ENCODE peak calls at places on chromosomes 11 and 22, in six cellular contexts. B is CD8-positive, alpha-beta memory T cell; W is A549; U is nephron progenitor cell; D is renal cortical epithelial cell; J is heart left ventricle. G is an unnamed sample.

GRCh38 chr22:39527481-39527961 is 5.0 kb downstream of the RPS19BP1 start:
- DNase-seq in W (no peak), U (no peak), J (no peak), D (no peak), B (no peak), G (no peak)

GRCh38 chr22:20549232-20549841 is 41.9 kb downstream of the MED15 start:
- DNase-seq in W (no peak), D (no peak), J (no peak), U (no peak), B (peak; percentile 77), G (peak; percentile 61)

GRCh38 chr11:11450744-11451362 is 97.8 kb upstream of the CSNK2A3 start:
- DNase-seq in B (no peak), J (no peak), W (peak; percentile 19), U (no peak), D (no peak), G (no peak)

GRCh38 chr11:108870373-108871020 is 205.6 kb downstream of the DDX10 start:
- DNase-seq in J (no peak), U (no peak), B (no peak), D (peak; percentile 72), W (peak; percentile 15), G (no peak)

GRCh38 chr11:36341915-36342314 is 45.8 kb downstream of the PRR5L start:
- DNase-seq in U (no peak), W (no peak), B (no peak), D (no peak), J (no peak), G (no peak)

GRCh38 chr22:38327805-38328204 is 10.6 kb upstream of the CSNK1E start:
- DNase-seq in U (no peak), J (no peak), B (no peak), D (peak; percentile 75), W (no peak), G (no peak)

GRCh38 chr11:129190087-129190486 is 2.0 kb downstream of the ARHGAP32 start:
- DNase-seq in D (peak; percentile 39), W (peak; percentile 60), U (no peak), B (no peak), J (no peak), G (no peak)

GRCh38 chr22:30408388-30409101 is 11.7 kb downstream of the SEC14L2 start:
- DNase-seq in J (no peak), W (no peak), D (peak; percentile 79), B (no peak), U (no peak), G (no peak)

GRCh38 chr11:47442514-47442913 is 6.4 kb downstream of the RAPSN start:
- DNase-seq in D (no peak), W (no peak), U (no peak), B (no peak), J (peak; percentile 67), G (no peak)

GRCh38 chr11:56948991-56949390 is 39.7 kb upstream of the OR5AK2 start:
- DNase-seq in B (no peak), J (no peak), U (no peak), W (no peak), D (no peak), G (no peak)

GRCh38 chr11:36191941-36192340 is 97.3 kb downstream of the COMMD9 start:
- DNase-seq in D (peak; percentile 19), B (no peak), J (no peak), W (no peak), U (no peak), G (no peak)

GRCh38 chr11:57597971-57598830 is 716 bp downstream of the SERPING1 start:
- DNase-seq in W (no peak), J (peak; percentile 87), B (no peak), U (peak; percentile 91), D (peak; percentile 38), G (no peak)

GRCh38 chr11:71172680-71173079 is 79.7 kb downstream of the SHANK2 start:
- DNase-seq in J (no peak), W (no peak), U (no peak), D (no peak), B (no peak), G (no peak)

GRCh38 chr11:76769071-76769560 is 14.0 kb upstream of the TSKU start:
- DNase-seq in D (no peak), B (no peak), W (no peak), U (no peak), J (no peak), G (no peak)

GRCh38 chr11:101866619-101867491 is 48.0 kb upstream of the CEP126 start:
- DNase-seq in D (peak; percentile 99), B (no peak), U (no peak), W (peak; percentile 90), J (no peak), G (no peak)

GRCh38 chr11:11297578-11297977 is 55.5 kb downstream of the CSNK2A3 start:
- DNase-seq in W (no peak), B (no peak), U (no peak), D (peak; percentile 13), J (no peak), G (no peak)

GRCh38 chr11:76672431-76673163 is 2.0 kb upstream of the LRRC32 start:
- DNase-seq in W (no peak), U (peak; percentile 38), D (peak; percentile 64), B (peak; percentile 76), J (no peak), G (peak; percentile 21)

GRCh38 chr22:50599816-50600454 is 658 bp upstream of the MAPK8IP2 start:
- DNase-seq in B (peak; percentile 73), D (no peak), J (no peak), U (peak; percentile 95), W (no peak), G (peak; percentile 24)

GRCh38 chr11:111688028-111688427 is 78.2 kb downstream of the PPP2R1B start:
- DNase-seq in J (no peak), W (no peak), D (peak; percentile 69), U (no peak), B (no peak), G (no peak)

GRCh38 chr11:95266751-95267374 is 35.9 kb upstream of the SESN3 start:
- DNase-seq in J (no peak), U (no peak), B (no peak), D (peak; percentile 86), W (no peak), G (no peak)

GRCh38 chr11:126355926-126356897 is 726 bp downstream of the ST3GAL4 start:
- DNase-seq in B (peak; percentile 51), J (peak; percentile 57), D (no peak), W (no peak), U (no peak), G (no peak)

GRCh38 chr11:17161515-17161914 is 46.3 kb downstream of the PIK3C2A start:
- DNase-seq in B (no peak), W (no peak), U (no peak), J (no peak), D (no peak), G (no peak)

GRCh38 chr11:18774801-18775200 is 16.8 kb downstream of the PTPN5 start:
- DNase-seq in B (no peak), U (no peak), W (no peak), D (no peak), J (no peak), G (no peak)

GRCh38 chr22:37163618-37164534 is 14.2 kb upstream of the IL2RB start:
- DNase-seq in D (no peak), W (no peak), U (no peak), J (no peak), B (peak; percentile 74), G (no peak)

GRCh38 chr22:43008509-43008908 is 6.4 kb downstream of the PACSIN2 start:
- DNase-seq in U (no peak), B (no peak), D (no peak), J (no peak), W (no peak), G (no peak)

GRCh38 chr11:117421041-117421440 is 93.4 kb downstream of the CEP164 start:
- DNase-seq in D (no peak), U (no peak), B (no peak), W (no peak), J (no peak), G (no peak)

GRCh38 chr11:131686836-131687235 is 316.4 kb downstream of the NTM start:
- DNase-seq in J (no peak), D (no peak), U (no peak), B (no peak), W (no peak), G (no peak)

GRCh38 chr11:119065369-119065768 is 2.2 kb upstream of the VPS11 start:
- DNase-seq in U (no peak), J (no peak), B (peak; percentile 61), D (no peak), W (peak; percentile 52), G (no peak)

GRCh38 chr11:123799438-123799837 is 6.7 kb downstream of the OR6M1 start:
- DNase-seq in D (no peak), B (no peak), W (no peak), J (no peak), U (no peak), G (no peak)

GRCh38 chr22:25564979-25565677 is 653 bp downstream of the GRK3 start:
- DNase-seq in B (peak; percentile 50), J (peak; percentile 26), W (peak; percentile 20), U (no peak), D (no peak), G (no peak)

GRCh38 chr11:85941380-85941973 is 86.3 kb downstream of the CCDC83 start:
- DNase-seq in B (no peak), D (peak; percentile 50), W (peak; percentile 66), J (peak; percentile 63), U (no peak), G (no peak)

GRCh38 chr22:50734986-50735738 is 2.8 kb upstream of the ACR start:
- DNase-seq in D (no peak), U (no peak), J (no peak), W (no peak), B (no peak), G (no peak)